ENCODE peak calls at places on chromosome 5, in seven cellular contexts. V, Z, L, K, C, G and X are unnamed samples.
A peak's percentile ranks its signal among the peaks of the same experiment; 100 is the strongest.

GRCh38 chr5:40832345-40832744 is 2.7 kb downstream of the RPL37 start:
- DNase-seq in V (no peak), Z (no peak), L (no peak), K (no peak), C (no peak), G (no peak), X (no peak)

GRCh38 chr5:42949348-42950090 is 90.6 kb downstream of the ANXA2R start:
- DNase-seq in V (peak; percentile 53), Z (peak; percentile 55), L (peak; percentile 31), K (peak; percentile 80), C (no peak), G (no peak), X (peak; percentile 81)

GRCh38 chr5:54278031-54278830 is 32.1 kb downstream of the ARL15 start:
- DNase-seq in V (no peak), Z (no peak), L (no peak), K (no peak), C (no peak), G (no peak), X (peak; percentile 16)

GRCh38 chr5:81428866-81429265 is 34.9 kb upstream of the ACOT12 start:
- DNase-seq in V (no peak), Z (no peak), L (no peak), K (peak; percentile 15), C (no peak), G (no peak), X (no peak)

GRCh38 chr5:1515921-1516571 is 7.7 kb downstream of the LPCAT1 start:
- DNase-seq in V (no peak), Z (peak; percentile 65), L (peak; percentile 12), K (peak; percentile 93), C (no peak), G (peak; percentile 54), X (no peak)

GRCh38 chr5:67268233-67269011 is 71.8 kb upstream of the CD180 start:
- DNase-seq in V (peak; percentile 70), Z (peak; percentile 99), L (peak; percentile 52), K (peak; percentile 7), C (no peak), G (peak; percentile 88), X (peak; percentile 91)

GRCh38 chr5:143057580-143057999 is 287.4 kb downstream of the ARHGAP26 start:
- DNase-seq in V (no peak), Z (no peak), L (no peak), K (no peak), C (no peak), G (no peak), X (no peak)

GRCh38 chr5:124803617-124804331 is 57.3 kb upstream of the ZNF608 start:
- DNase-seq in V (no peak), Z (no peak), L (no peak), K (no peak), C (no peak), G (no peak), X (no peak)

GRCh38 chr5:92455011-92455410 is 1071.9 kb upstream of the ARRDC3 start:
- DNase-seq in V (no peak), Z (no peak), L (no peak), K (no peak), C (no peak), G (no peak), X (no peak)

GRCh38 chr5:153513171-153513570 is 22.7 kb downstream of the GRIA1 start:
- DNase-seq in V (no peak), Z (peak; percentile 62), L (no peak), K (no peak), C (no peak), G (no peak), X (no peak)

GRCh38 chr5:57494104-57495098 is 11.8 kb upstream of the ACTBL2 start:
- DNase-seq in V (peak; percentile 67), Z (peak; percentile 95), L (peak; percentile 64), K (peak; percentile 54), C (peak; percentile 32), G (peak; percentile 83), X (peak; percentile 99)

GRCh38 chr5:57497733-57498132 is 15.1 kb upstream of the ACTBL2 start:
- DNase-seq in V (no peak), Z (no peak), L (no peak), K (no peak), C (no peak), G (no peak), X (no peak)

GRCh38 chr5:57493034-57493433 is 10.4 kb upstream of the ACTBL2 start:
- DNase-seq in V (no peak), Z (no peak), L (no peak), K (no peak), C (no peak), G (no peak), X (no peak)

GRCh38 chr5:57495688-57496087 is 13.1 kb upstream of the ACTBL2 start:
- DNase-seq in V (no peak), Z (no peak), L (no peak), K (no peak), C (no peak), G (no peak), X (no peak)

DNA sequence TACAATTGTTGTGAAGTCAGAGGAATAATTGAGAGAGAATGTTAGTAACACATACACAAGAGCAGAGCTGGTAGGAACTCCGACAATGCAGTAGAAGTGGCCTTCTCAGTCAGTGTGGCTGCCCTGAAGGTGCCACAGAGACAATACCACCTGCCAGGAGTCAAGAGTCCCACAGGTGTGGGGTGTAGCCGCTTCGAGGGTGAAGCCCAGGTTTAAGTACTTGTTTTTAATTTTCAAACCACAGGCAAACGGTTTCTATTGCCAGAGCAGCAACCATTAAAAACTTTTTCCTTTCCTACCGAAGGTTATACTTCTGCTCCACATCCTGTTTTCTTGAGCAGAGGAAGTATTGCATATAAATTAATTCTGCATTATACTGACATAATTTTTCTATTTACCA is 12.7 kb upstream of the ACTBL2 start:
- DNase-seq in V (no peak), Z (no peak), L (no peak), K (no peak), C (no peak), G (no peak), X (no peak)
- TF ChIP-seq CTCF in V (no peak), Z (no peak), L (no peak), K (no peak), C (no peak), G (no peak), X (no peak)

GRCh38 chr5:172806897-172807672 is 27.0 kb upstream of the ERGIC1 start:
- DNase-seq in V (peak; percentile 91), Z (peak; percentile 90), L (peak; percentile 94), K (peak; percentile 93), C (peak; percentile 53), G (no peak), X (peak; percentile 87)
- H3K4me3 ChIP-seq in V (no peak overlapping the region), Z (no peak overlapping the region), L (no peak overlapping the region), K (peak overlapping the region; percentile 29), C (no peak overlapping the region), G (peak overlapping the region; percentile 47), X (peak overlapping the region; percentile 26)

DNA sequence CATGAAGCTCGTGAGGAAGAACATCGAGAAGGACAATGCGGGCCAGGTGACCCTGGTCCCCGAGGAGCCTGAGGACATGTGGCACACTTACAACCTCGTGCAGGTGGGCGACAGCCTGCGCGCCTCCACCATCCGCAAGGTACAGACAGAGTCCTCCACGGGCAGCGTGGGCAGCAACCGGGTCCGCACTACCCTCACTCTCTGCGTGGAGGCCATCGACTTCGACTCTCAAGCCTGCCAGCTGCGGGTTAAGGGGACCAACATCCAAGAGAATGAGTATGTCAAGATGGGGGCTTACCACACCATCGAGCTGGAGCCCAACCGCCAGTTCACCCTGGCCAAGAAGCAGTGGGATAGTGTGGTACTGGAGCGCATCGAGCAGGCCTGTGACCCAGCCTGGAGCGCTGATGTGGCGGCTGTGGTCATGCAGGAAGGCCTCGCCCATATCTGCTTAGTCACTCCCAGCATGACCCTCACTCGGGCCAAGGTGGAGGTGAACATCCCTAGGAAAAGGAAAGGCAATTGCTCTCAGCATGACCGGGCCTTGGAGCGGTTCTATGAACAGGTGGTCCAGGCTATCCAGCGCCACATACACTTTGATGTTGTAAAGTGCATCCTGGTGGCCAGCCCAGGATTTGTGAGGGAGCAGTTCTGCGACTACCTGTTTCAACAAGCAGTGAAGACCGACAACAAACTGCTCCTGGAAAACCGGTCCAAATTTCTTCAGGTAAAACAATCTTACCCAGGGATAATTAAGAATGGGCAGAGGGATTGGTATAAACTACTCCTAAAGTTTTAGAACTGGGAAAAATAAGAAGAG is 12.9 kb downstream of the ITGA1 start:
- DNase-seq in V (peak; percentile 57), Z (peak; percentile 76), L (peak; percentile 71), K (peak; percentile 39), C (peak; percentile 57), G (peak; percentile 87), X (no peak)
- TF ChIP-seq CTCF in V (no peak), Z (no peak), L (no peak), K (no peak), C (no peak), G (no peak), X (no peak)

GRCh38 chr5:159972538-159973362 is 36.2 kb upstream of the TTC1 start:
- DNase-seq in V (no peak), Z (no peak), L (no peak), K (no peak), C (no peak), G (no peak), X (no peak)
- H3K4me3 ChIP-seq in V (no peak overlapping the region), Z (no peak overlapping the region), L (no peak overlapping the region), K (no peak overlapping the region), C (peak overlapping the region; percentile 33), G (peak overlapping the region; percentile 74), X (no peak overlapping the region)

DNA sequence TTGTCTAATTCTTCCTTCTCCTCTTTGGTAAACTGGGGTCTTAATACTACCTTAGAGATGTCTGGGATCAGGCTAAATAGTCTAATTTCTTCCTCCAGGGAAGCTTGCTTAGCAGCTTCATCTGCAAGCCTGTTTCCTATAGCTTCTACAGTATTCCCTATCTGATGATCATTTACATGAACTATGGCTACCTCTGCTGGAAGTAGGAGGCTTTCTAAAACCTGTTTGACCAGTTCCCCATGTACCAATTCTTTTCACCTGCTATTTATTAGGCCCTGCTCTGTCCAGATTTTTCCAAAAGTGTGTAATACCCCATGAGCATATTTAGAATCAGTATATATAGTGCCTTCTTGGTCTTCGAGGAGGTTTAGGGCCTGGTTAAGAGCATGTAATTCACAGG is 619.8 kb downstream of the HINT1 start:
- DNase-seq in V (no peak), Z (peak; percentile 8), L (no peak), K (no peak), C (no peak), G (no peak), X (no peak)
- TF ChIP-seq CTCF in V (no peak), Z (no peak), L (no peak), K (peak; percentile 10), C (no peak), G (no peak), X (no peak)